ENCODE peak calls at places on chromosomes 1 and 21, in five cellular contexts. N, U, R, F and O are unnamed samples.

GRCh38 chr1:169943963-169944526 is 50.3 kb upstream of the SCYL3 start:
- DNase-seq in F (no peak), R (no peak), N (no peak), U (no peak), O (no peak)

GRCh38 chr1:12565094-12565965 is 52.7 kb downstream of the DHRS3 start:
- DNase-seq in F (no peak), R (no peak), N (no peak), U (peak), O (no peak)

GRCh38 chr1:89971600-89971999 is 23.3 kb upstream of the ZNF326 start:
- DNase-seq in F (no peak), R (no peak), U (no peak), N (no peak), O (no peak)

GRCh38 chr1:7684861-7685635 is 86.0 kb upstream of the VAMP3 start:
- DNase-seq in F (no peak), U (no peak), N (no peak), R (no peak), O (no peak)

GRCh38 chr21:41121785-41122415 is 46.1 kb upstream of the BACE2 start:
- DNase-seq in F (peak), N (peak), U (peak), R (peak), O (no peak)

GRCh38 chr21:18340387-18340942 is 63.1 kb downstream of the TMPRSS15 start:
- DNase-seq in F (no peak), R (no peak), N (no peak), U (no peak), O (no peak)

GRCh38 chr1:183374825-183375224 is 43.4 kb downstream of the NMNAT2 start:
- DNase-seq in R (no peak), U (no peak), F (no peak), N (no peak), O (no peak)

GRCh38 chr1:66248746-66249145 is 285.2 kb upstream of the SGIP1 start:
- DNase-seq in U (no peak), N (no peak), R (no peak), F (no peak), O (no peak)

GRCh38 chr1:155001438-155001687 is 1.2 kb upstream of the ZBTB7B start:
- DNase-seq in F (no peak), U (no peak), N (no peak), R (no peak), O (no peak)

GRCh38 chr1:25338188-25338981 is at the start of gene TMEM50A:
- DNase-seq in F (peak), N (peak), R (peak), U (peak), O (peak)

GRCh38 chr1:64490204-64490818 is 20.4 kb downstream of the CACHD1 start:
- DNase-seq in U (no peak), N (peak), R (no peak), F (no peak), O (no peak)

GRCh38 chr1:98316286-98316685 is 345.2 kb upstream of the SNX7 start:
- DNase-seq in F (no peak), U (no peak), R (no peak), N (no peak), O (no peak)

GRCh38 chr1:116919802-116920201 is 10.1 kb downstream of the PTGFRN start:
- DNase-seq in F (no peak), U (no peak), N (peak), R (no peak), O (no peak)

GRCh38 chr1:59428828-59429227 is 131.9 kb downstream of the FGGY start:
- DNase-seq in R (no peak), N (no peak), U (no peak), F (no peak), O (no peak)

GRCh38 chr1:5926686-5927435 is 65.4 kb downstream of the NPHP4 start:
- DNase-seq in R (no peak), U (no peak), F (no peak), N (no peak), O (no peak)

GRCh38 chr1:3365519-3366158 is 88.8 kb upstream of the ARHGEF16 start:
- DNase-seq in R (no peak), F (no peak), N (no peak), U (no peak), O (no peak)

GRCh38 chr1:216888721-216889120 is 165.5 kb upstream of the ESRRG start:
- DNase-seq in N (no peak), R (no peak), U (no peak), F (no peak), O (no peak)